ENCODE peak calls at places on chromosomes 1 and 21, in five cellular contexts. Z, B, U, I and F are unnamed samples.

GRCh38 chr1:235108185-235108593 is 20.4 kb downstream of the TOMM20 start:
- DNase-seq in I (no peak), U (no peak), B (no peak), Z (no peak), F (no peak)

GRCh38 chr1:168974611-168975010 is 131.9 kb upstream of the ATP1B1 start:
- DNase-seq in B (no peak), U (no peak), Z (no peak), I (no peak), F (no peak)

GRCh38 chr1:44808063-44808937 is at the start of gene BTBD19:
- DNase-seq in I (peak), Z (peak), U (no peak), B (peak), F (peak)

GRCh38 chr1:160375788-160376524 is 9.1 kb downstream of the NHLH1 start:
- DNase-seq in Z (no peak), I (no peak), B (peak), U (no peak), F (no peak)

GRCh38 chr1:2941040-2941439 is 80.2 kb upstream of the ACTRT2 start:
- DNase-seq in Z (no peak), U (no peak), B (no peak), I (no peak), F (no peak)

GRCh38 chr1:119943216-119943615 is 46.9 kb upstream of the ADAM30 start:
- DNase-seq in U (no peak), I (no peak), B (no peak), Z (no peak), F (no peak)

GRCh38 chr1:16612332-16613172 is 812 bp downstream of the NBPF1 start:
- DNase-seq in I (peak), U (no peak), B (peak), Z (peak), F (peak)

GRCh38 chr1:46396429-46397398 is 2.6 kb downstream of the FAAH start:
- DNase-seq in I (no peak), Z (no peak), B (no peak), U (no peak), F (no peak)

GRCh38 chr1:6936308-6936675 is 151.0 kb downstream of the CAMTA1 start:
- DNase-seq in B (no peak), Z (no peak), U (no peak), I (no peak), F (no peak)

GRCh38 chr21:18275740-18276139 is 31.1 kb downstream of the CHODL start:
- DNase-seq in I (no peak), U (no peak), B (no peak), Z (no peak), F (no peak)

GRCh38 chr1:181139631-181140051 is 51.1 kb downstream of the IER5 start:
- DNase-seq in Z (no peak), B (peak), I (no peak), U (no peak), F (no peak)

GRCh38 chr1:27448982-27449381 is 41.0 kb downstream of the WASF2 start:
- DNase-seq in Z (no peak), U (no peak), B (no peak), I (no peak), F (no peak)

GRCh38 chr1:201766117-201766863 is 62.7 kb upstream of the IPO9 start:
- DNase-seq in I (no peak), B (peak), U (no peak), Z (no peak), F (peak)

GRCh38 chr1:228456252-228457016 is 30.7 kb upstream of the RNF187 start:
- DNase-seq in Z (no peak), U (no peak), B (no peak), I (no peak), F (no peak)
- H3K4me3 ChIP-seq in Z (peak), U (peak), B (peak), I (peak), F (peak)

DNA sequence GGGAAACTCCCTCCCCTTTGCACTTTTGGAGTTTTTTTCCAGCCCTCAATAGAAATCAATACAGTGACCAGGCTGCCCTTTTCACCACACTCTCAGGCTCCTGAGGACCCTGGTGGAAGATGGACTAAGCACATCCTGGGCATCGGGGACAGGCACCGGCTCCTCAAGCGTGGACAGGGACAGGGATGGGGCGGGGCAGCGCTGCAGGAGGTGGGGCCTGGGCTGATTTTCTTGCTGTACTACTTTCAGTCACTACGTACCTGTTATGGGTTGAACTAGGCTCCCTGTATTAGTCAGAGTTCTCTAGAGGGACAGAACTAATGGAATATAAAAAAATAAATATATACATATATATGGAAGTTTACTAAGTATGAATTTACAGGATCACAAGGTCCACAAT is 2.5 kb downstream of the MX2 start:
- DNase-seq in B (no peak), Z (no peak), U (no peak), I (no peak), F (no peak)
- TF ChIP-seq CTCF in B (no peak), Z (no peak), U (no peak), I (no peak), F (no peak)

DNA sequence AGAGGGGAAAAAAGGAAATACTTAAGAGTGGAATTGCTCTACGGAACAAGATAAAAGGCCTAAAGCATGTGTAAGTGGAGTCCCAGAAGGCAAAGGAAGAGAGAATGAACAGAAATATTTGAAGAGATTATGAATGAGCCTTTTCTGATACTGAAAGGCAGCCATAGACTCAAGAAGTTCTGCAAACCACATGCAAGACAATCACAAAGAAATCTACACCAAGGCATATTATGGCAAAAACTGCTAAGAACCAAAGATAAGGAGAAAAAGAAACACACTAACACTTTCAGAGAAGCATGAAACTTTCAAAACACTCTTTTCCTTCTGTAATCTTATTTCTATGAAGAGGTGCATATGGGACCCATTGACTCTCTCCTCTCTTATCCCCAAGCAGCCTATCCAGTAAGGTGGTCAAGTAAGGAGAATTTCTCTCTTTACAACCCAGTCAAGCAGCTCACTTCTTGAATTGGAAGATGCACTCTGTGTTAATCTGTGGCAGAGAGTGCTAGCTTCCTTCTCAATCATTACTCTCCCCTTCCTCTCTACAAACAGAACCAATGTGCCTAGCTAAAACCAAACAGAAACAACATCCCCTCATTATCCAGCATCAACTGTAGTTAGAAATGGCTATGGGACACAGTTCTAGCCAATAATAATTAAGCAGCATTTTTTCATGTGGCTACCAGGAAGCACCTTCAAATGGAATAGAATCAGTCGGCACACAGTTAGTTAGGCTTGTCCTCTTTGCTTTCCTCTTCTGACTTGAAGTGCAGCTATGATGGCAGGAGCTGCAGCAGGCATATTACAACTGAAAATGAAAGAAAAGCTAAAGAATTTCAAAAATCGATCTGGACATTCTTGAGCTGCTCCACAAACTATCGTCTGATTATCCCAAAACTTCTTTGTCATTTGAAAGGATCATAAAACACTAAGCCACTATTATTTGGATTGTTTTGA is 25.9 kb downstream of the KRTAP19-8 start:
- DNase-seq in Z (no peak), U (no peak), B (no peak), I (no peak), F (no peak)
- H3K4me3 ChIP-seq in Z (no peak), U (no peak), B (no peak), I (no peak), F (no peak)

GRCh38 chr1:151289991-151290708 is 8.1 kb downstream of the ZNF687 start:
- DNase-seq in I (no peak), U (no peak), B (no peak), Z (no peak), F (no peak)

GRCh38 chr1:151294748-151295462 is 12.8 kb downstream of the ZNF687 start:
- DNase-seq in I (no peak), U (no peak), Z (no peak), B (no peak), F (no peak)

GRCh38 chr1:151290709-151291303 is 8.7 kb downstream of the ZNF687 start:
- DNase-seq in B (no peak), Z (no peak), I (no peak), U (no peak), F (no peak)

GRCh38 chr1:151293093-151293492 is 11.0 kb downstream of the ZNF687 start:
- DNase-seq in I (no peak), U (no peak), B (no peak), Z (no peak), F (no peak)

GRCh38 chr1:151292207-151293030 is 10.3 kb downstream of the ZNF687 start:
- DNase-seq in I (no peak), Z (no peak), B (no peak), U (peak), F (no peak)
- TF ChIP-seq CTCF in I (no peak), Z (no peak), B (peak), U (no peak), F (no peak)

GRCh38 chr1:183636783-183637182 is 1.2 kb upstream of the ARPC5 start:
- DNase-seq in B (no peak), Z (no peak), I (no peak), U (no peak), F (no peak)
- H3K4me3 ChIP-seq in B (peak), Z (peak), I (no peak), U (no peak), F (peak)

GRCh38 chr1:158426137-158426536 is at the start of gene OR10K2:
- DNase-seq in I (no peak), U (no peak), Z (no peak), B (no peak), F (no peak)
- TF ChIP-seq CTCF in I (no peak), U (no peak), Z (no peak), B (no peak), F (no peak)